ENCODE peak calls at places on chromosomes 12 and 14, in four cellular contexts. One of them, this sample, is unnamed.

GRCh38 chr12:127640181-127640886 is 626.6 kb upstream of the TMEM132C start:
- DNase-seq in H1: no peak
- DNase-seq in Panc1: no peak
- DNase-seq in sigmoid colon: no peak
- DNase-seq in this sample: no peak

GRCh38 chr12:4228122-4228580 is 45.4 kb upstream of the CCND2 start:
- DNase-seq in H1: peak; percentile 73
- DNase-seq in Panc1: no peak
- DNase-seq in sigmoid colon: no peak
- DNase-seq in this sample: no peak

GRCh38 chr12:31322651-31323248 is 3.2 kb downstream of the SINHCAF start:
- DNase-seq in H1: peak; percentile 17
- DNase-seq in Panc1: no peak
- DNase-seq in sigmoid colon: no peak
- DNase-seq in this sample: no peak

GRCh38 chr12:62210422-62210821 is 49.8 kb upstream of the USP15 start:
- DNase-seq in H1: no peak
- DNase-seq in Panc1: peak; percentile 33
- DNase-seq in sigmoid colon: no peak
- DNase-seq in this sample: no peak

GRCh38 chr14:92531151-92531873 is 17.7 kb downstream of the RIN3 start:
- DNase-seq in H1: no peak
- DNase-seq in Panc1: no peak
- DNase-seq in sigmoid colon: peak; percentile 63
- DNase-seq in this sample: peak; percentile 81

GRCh38 chr12:104655059-104655609 is 198.4 kb downstream of the CHST11 start:
- DNase-seq in H1: no peak
- DNase-seq in Panc1: no peak
- DNase-seq in sigmoid colon: no peak
- DNase-seq in this sample: peak; percentile 40

GRCh38 chr12:2198088-2198501 is 145.3 kb downstream of the CACNA1C start:
- DNase-seq in H1: peak; percentile 72
- DNase-seq in Panc1: no peak
- DNase-seq in sigmoid colon: peak; percentile 80
- DNase-seq in this sample: no peak

GRCh38 chr14:62189698-62190097 is 427.5 kb downstream of the SNAPC1 start:
- DNase-seq in H1: no peak
- DNase-seq in Panc1: no peak
- DNase-seq in sigmoid colon: no peak
- DNase-seq in this sample: no peak

GRCh38 chr12:47488888-47489287 is 216.9 kb downstream of the RPAP3 start:
- DNase-seq in H1: no peak
- DNase-seq in Panc1: no peak
- DNase-seq in sigmoid colon: no peak
- DNase-seq in this sample: no peak

GRCh38 chr14:99199854-99200653 is 71.9 kb downstream of the BCL11B start:
- DNase-seq in H1: no peak
- DNase-seq in Panc1: no peak
- DNase-seq in sigmoid colon: no peak
- DNase-seq in this sample: no peak

GRCh38 chr12:3795096-3795799 is 42.3 kb upstream of the CRACR2A start:
- DNase-seq in H1: no peak
- DNase-seq in Panc1: no peak
- DNase-seq in sigmoid colon: no peak
- DNase-seq in this sample: no peak

GRCh38 chr12:87323369-87323768 is 705.8 kb downstream of the C12orf50 start:
- DNase-seq in H1: no peak
- DNase-seq in Panc1: no peak
- DNase-seq in sigmoid colon: no peak
- DNase-seq in this sample: no peak

GRCh38 chr12:21940972-21941521 is at the start of gene ABCC9:
- DNase-seq in H1: peak; percentile 61
- DNase-seq in Panc1: no peak
- DNase-seq in sigmoid colon: peak; percentile 81
- DNase-seq in this sample: peak; percentile 60

GRCh38 chr14:45091696-45092095 is 7.8 kb downstream of the PRPF39 start:
- DNase-seq in H1: no peak
- DNase-seq in Panc1: no peak
- DNase-seq in sigmoid colon: no peak
- DNase-seq in this sample: no peak

GRCh38 chr12:45349911-45350310 is 134.0 kb downstream of the ANO6 start:
- DNase-seq in H1: no peak
- DNase-seq in Panc1: no peak
- DNase-seq in sigmoid colon: no peak
- DNase-seq in this sample: no peak

GRCh38 chr12:10901427-10901826 is 7.9 kb downstream of the TAS2R13 start:
- DNase-seq in H1: no peak
- DNase-seq in Panc1: no peak
- DNase-seq in sigmoid colon: no peak
- DNase-seq in this sample: no peak

GRCh38 chr14:59254911-59255545 is 66.6 kb downstream of the DAAM1 start:
- DNase-seq in H1: no peak
- DNase-seq in Panc1: no peak
- DNase-seq in sigmoid colon: peak; percentile 73
- DNase-seq in this sample: no peak

GRCh38 chr12:107515446-107515958 is 170.1 kb upstream of the PWP1 start:
- DNase-seq in H1: no peak
- DNase-seq in Panc1: no peak
- DNase-seq in sigmoid colon: peak; percentile 87
- DNase-seq in this sample: peak; percentile 74

GRCh38 chr14:60622210-60622919 is 26.9 kb downstream of the SIX1 start:
- DNase-seq in H1: no peak
- DNase-seq in Panc1: no peak
- DNase-seq in sigmoid colon: no peak
- DNase-seq in this sample: no peak
- TF ChIP-seq POLR2AphosphoS5 in H1: no peak
- TF ChIP-seq POLR2AphosphoS5 in Panc1: no peak
- TF ChIP-seq POLR2AphosphoS5 in sigmoid colon: no peak
- TF ChIP-seq POLR2AphosphoS5 in this sample: no peak

GRCh38 chr12:38291160-38291559 is 25.4 kb upstream of the ALG10B start:
- DNase-seq in H1: no peak
- DNase-seq in Panc1: peak; percentile 45
- DNase-seq in sigmoid colon: no peak
- DNase-seq in this sample: no peak
- H3K9me3 ChIP-seq in H1: peaks cover 44% of the 10 kb centered on the region
- H3K9me3 ChIP-seq in Panc1: no peaks in the 10 kb centered on the region
- H3K9me3 ChIP-seq in sigmoid colon: no peaks in the 10 kb centered on the region
- H3K9me3 ChIP-seq in this sample: no peaks in the 10 kb centered on the region

GRCh38 chr12:13836116-13836515 is 145.3 kb downstream of the GRIN2B start:
- DNase-seq in H1: no peak
- DNase-seq in Panc1: no peak
- DNase-seq in sigmoid colon: no peak
- DNase-seq in this sample: no peak

GRCh38 chr12:13843841-13844240 is 137.6 kb downstream of the GRIN2B start:
- DNase-seq in H1: no peak
- DNase-seq in Panc1: no peak
- DNase-seq in sigmoid colon: no peak
- DNase-seq in this sample: no peak

GRCh38 chr12:13835657-13836056 is 145.7 kb downstream of the GRIN2B start:
- DNase-seq in H1: no peak
- DNase-seq in Panc1: no peak
- DNase-seq in sigmoid colon: no peak
- DNase-seq in this sample: no peak

GRCh38 chr12:13839937-13840336 is 141.5 kb downstream of the GRIN2B start:
- DNase-seq in H1: no peak
- DNase-seq in Panc1: no peak
- DNase-seq in sigmoid colon: no peak
- DNase-seq in this sample: no peak

GRCh38 chr12:13841358-13841757 is 140.0 kb downstream of the GRIN2B start:
- DNase-seq in H1: no peak
- DNase-seq in Panc1: no peak
- DNase-seq in sigmoid colon: no peak
- DNase-seq in this sample: no peak
- TF ChIP-seq POLR2AphosphoS5 in H1: no peak
- TF ChIP-seq POLR2AphosphoS5 in Panc1: no peak
- TF ChIP-seq POLR2AphosphoS5 in sigmoid colon: no peak
- TF ChIP-seq POLR2AphosphoS5 in this sample: no peak

DNA sequence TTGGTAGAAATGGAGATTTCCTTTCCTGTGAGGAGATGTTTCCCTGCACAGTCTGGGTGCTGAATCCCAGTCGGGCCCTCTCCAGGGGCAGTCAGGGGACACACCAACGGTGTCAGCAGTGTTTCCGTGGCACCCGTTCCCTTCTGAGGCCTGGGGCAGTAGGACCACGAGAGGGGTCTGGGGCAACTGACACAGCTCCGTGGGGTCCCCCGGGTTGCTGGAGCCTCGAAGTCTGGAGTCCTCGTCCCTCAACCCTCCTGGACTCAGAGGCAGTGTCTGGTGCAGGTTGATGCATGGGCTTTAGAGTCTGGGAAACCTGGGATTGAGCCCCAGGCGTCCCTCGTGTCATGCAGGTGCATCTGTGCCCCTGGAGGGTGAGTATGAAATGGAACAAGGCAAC is 327.3 kb downstream of the ADGRD1 start:
- DNase-seq in H1: no peak
- DNase-seq in Panc1: no peak
- DNase-seq in sigmoid colon: peak; percentile 42
- DNase-seq in this sample: peak; percentile 5
- H3K9me3 ChIP-seq in H1: no peaks in the 10 kb centered on the region
- H3K9me3 ChIP-seq in Panc1: no peaks in the 10 kb centered on the region
- H3K9me3 ChIP-seq in sigmoid colon: no peaks in the 10 kb centered on the region
- H3K9me3 ChIP-seq in this sample: no peaks in the 10 kb centered on the region

DNA sequence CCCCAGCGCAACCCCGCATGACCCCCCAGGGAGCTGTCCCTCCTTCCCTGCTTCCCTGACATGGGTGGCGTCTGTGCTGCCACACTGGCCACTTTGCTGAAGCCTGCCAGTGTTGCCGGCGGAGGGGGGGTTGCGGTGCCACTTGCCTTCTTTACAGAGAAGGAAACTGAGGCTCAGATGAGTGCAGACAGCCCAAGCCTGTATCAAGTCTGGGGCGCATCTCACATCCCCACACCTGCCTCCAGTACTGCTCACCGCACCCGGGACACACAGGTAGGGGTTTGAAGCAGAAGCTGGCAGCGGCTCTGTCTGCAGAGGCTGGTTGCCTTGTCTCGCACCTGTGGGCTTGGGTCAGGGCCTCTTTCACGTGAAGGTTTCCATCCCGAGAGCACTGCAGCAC is 104.7 kb upstream of the RTL1 start:
- DNase-seq in H1: peak; percentile 32
- DNase-seq in Panc1: no peak
- DNase-seq in sigmoid colon: no peak
- DNase-seq in this sample: no peak
- TF ChIP-seq POLR2AphosphoS5 in H1: no peak
- TF ChIP-seq POLR2AphosphoS5 in Panc1: no peak
- TF ChIP-seq POLR2AphosphoS5 in sigmoid colon: no peak
- TF ChIP-seq POLR2AphosphoS5 in this sample: no peak

DNA sequence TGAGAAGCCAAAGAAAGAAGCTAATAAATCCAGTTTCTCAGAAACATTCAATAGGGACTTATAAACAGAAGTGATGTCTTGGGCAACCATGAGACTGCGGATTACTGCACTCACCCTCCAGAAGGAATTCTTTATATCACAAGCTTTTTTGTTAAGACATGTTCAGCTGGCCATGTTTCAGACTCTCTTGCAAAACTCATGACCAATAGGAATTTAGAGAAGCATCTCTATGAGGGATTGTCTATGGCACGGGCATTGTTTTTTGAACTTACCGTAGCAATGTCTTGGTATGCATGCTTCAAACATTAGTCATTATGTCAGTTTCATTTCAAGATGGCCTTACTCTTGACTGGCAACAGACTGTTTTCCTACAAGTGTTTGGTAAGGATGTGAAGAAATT is 15.5 kb upstream of the ZNF268 start:
- DNase-seq in H1: no peak
- DNase-seq in Panc1: no peak
- DNase-seq in sigmoid colon: no peak
- DNase-seq in this sample: no peak
- H3K9me3 ChIP-seq in H1: peaks cover 49% of the 10 kb centered on the region
- H3K9me3 ChIP-seq in Panc1: peaks cover 27% of the 10 kb centered on the region
- H3K9me3 ChIP-seq in sigmoid colon: peaks cover 17% of the 10 kb centered on the region
- H3K9me3 ChIP-seq in this sample: peaks cover 60% of the 10 kb centered on the region

DNA sequence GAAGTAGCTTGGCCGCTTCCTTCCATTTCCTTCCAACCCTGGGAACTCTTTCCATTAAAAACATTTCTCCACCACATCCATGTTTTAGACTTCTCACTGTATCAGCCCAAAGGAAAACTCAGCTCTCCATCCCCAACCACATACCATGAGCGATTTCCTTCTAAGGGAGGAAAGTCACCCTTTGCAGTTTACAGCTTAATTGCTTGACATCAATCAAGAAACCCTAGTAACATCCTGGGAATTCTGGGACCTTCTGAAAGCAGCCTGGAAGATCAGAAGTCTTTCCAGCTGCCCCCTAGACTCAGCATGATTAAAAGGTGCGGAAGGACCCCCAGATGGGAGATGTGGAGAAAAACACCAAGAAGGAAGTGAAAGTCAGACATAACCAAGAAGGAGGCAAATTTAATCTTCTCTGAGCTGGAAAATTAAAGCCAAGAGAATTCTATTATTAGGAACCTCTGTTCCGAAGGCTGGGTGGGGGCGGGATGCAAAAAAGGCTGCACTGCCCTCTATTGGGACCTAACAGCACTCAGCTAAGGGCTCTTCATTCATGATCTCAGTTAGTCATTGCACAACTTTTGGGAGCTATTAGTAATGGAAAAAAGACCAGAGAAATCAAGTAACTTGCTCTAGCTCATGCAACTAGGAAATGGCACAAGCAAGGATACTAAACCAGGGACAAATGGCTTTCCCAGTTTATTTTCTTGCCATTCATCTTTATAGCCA is 73.2 kb upstream of the PLXNC1 start:
- DNase-seq in H1: no peak
- DNase-seq in Panc1: no peak
- DNase-seq in sigmoid colon: peak; percentile 90
- DNase-seq in this sample: no peak
- TF ChIP-seq POLR2AphosphoS5 in H1: no peak
- TF ChIP-seq POLR2AphosphoS5 in Panc1: no peak
- TF ChIP-seq POLR2AphosphoS5 in sigmoid colon: peak; percentile 72
- TF ChIP-seq POLR2AphosphoS5 in this sample: peak; percentile 50

GRCh38 chr14:106489112-106489881 is 962.9 kb downstream of the TMEM121 start:
- DNase-seq in H1: no peak
- DNase-seq in Panc1: no peak
- DNase-seq in sigmoid colon: no peak
- DNase-seq in this sample: no peak
- H3K9me3 ChIP-seq in H1: peaks cover 56% of the 10 kb centered on the region
- H3K9me3 ChIP-seq in Panc1: no peaks in the 10 kb centered on the region
- H3K9me3 ChIP-seq in sigmoid colon: no peaks in the 10 kb centered on the region
- H3K9me3 ChIP-seq in this sample: no peaks in the 10 kb centered on the region

GRCh38 chr12:6310771-6311610 is 509 bp downstream of the PLEKHG6 start:
- DNase-seq in H1: peak; percentile 89
- DNase-seq in Panc1: no peak
- DNase-seq in sigmoid colon: peak; percentile 56
- DNase-seq in this sample: no peak
- TF ChIP-seq POLR2AphosphoS5 in H1: no peak
- TF ChIP-seq POLR2AphosphoS5 in Panc1: no peak
- TF ChIP-seq POLR2AphosphoS5 in sigmoid colon: no peak
- TF ChIP-seq POLR2AphosphoS5 in this sample: no peak

This sample was measured in upper lobe of left lung.